ENCODE peak calls at places on chromosomes 2 and 18, in four cellular contexts. Q is ELR, C is PC-3, N is astrocyte. G is an unnamed sample.

GRCh38 chr2:47094519-47095155 is 60.5 kb downstream of the STPG4 start:
- DNase-seq in Q (no peak), C (no peak), N (peak; percentile 38), G (no peak)

GRCh38 chr2:215811409-215812355 is 201.7 kb downstream of the MREG start:
- DNase-seq in Q (no peak), C (no peak), N (no peak), G (no peak)

GRCh38 chr2:74739129-74739528 is 85.1 kb downstream of the SEMA4F start:
- DNase-seq in Q (peak; percentile 16), C (peak; percentile 68), N (no peak), G (no peak)

GRCh38 chr2:204470178-204470620 is 75.1 kb upstream of the PARD3B start:
- DNase-seq in Q (no peak), C (no peak), N (no peak), G (no peak)

GRCh38 chr2:48852938-48853337 is 97.4 kb upstream of the LHCGR start:
- DNase-seq in Q (peak; percentile 10), C (no peak), N (peak; percentile 95), G (no peak)

GRCh38 chr2:74559912-74560311 is 5.4 kb downstream of the DOK1 start:
- DNase-seq in Q (no peak), C (no peak), N (no peak), G (no peak)

GRCh38 chr18:36786686-36787085 is 42.1 kb downstream of the TPGS2 start:
- DNase-seq in Q (peak; percentile 52), C (no peak), N (peak; percentile 81), G (peak; percentile 68)

GRCh38 chr2:113075030-113075429 is 7.3 kb downstream of the IL1F10 start:
- DNase-seq in Q (no peak), C (no peak), N (no peak), G (no peak)

GRCh38 chr2:181077128-181077709 is 96.8 kb downstream of the UBE2E3 start:
- DNase-seq in Q (peak; percentile 72), C (peak; percentile 74), N (peak; percentile 42), G (peak; percentile 56)

GRCh38 chr18:7094432-7094831 is 23.2 kb downstream of the LAMA1 start:
- DNase-seq in Q (no peak), C (no peak), N (no peak), G (no peak)

GRCh38 chr2:126804347-126804746 is 94.3 kb upstream of the TEX51 start:
- DNase-seq in Q (no peak), C (no peak), N (no peak), G (no peak)

GRCh38 chr2:190344275-190344827 is 962 bp downstream of the INPP1 start:
- DNase-seq in Q (peak; percentile 57), C (peak; percentile 55), N (no peak), G (peak; percentile 55)

GRCh38 chr2:239778861-239779591 is 246.1 kb downstream of the NDUFA10 start:
- DNase-seq in Q (no peak), C (no peak), N (no peak), G (no peak)

GRCh38 chr2:102461188-102461587 is 11.8 kb upstream of the SLC9A4 start:
- DNase-seq in Q (no peak), C (no peak), N (no peak), G (no peak)

GRCh38 chr2:152548996-152549395 is 168.3 kb downstream of the PRPF40A start:
- DNase-seq in Q (no peak), C (no peak), N (peak; percentile 77), G (no peak)

GRCh38 chr2:8324164-8324848 is 357.6 kb upstream of the ID2 start:
- DNase-seq in Q (no peak), C (no peak), N (no peak), G (no peak)

GRCh38 chr2:232875256-232876070 is 5.4 kb downstream of the SNORC start:
- DNase-seq in Q (no peak), C (peak; percentile 30), N (no peak), G (no peak)

GRCh38 chr2:157124731-157125130 is 132.8 kb upstream of the GALNT5 start:
- DNase-seq in Q (no peak), C (no peak), N (no peak), G (no peak)

GRCh38 chr2:130896813-130897212 is 60.1 kb downstream of the ARHGEF4 start:
- DNase-seq in Q (no peak), C (no peak), N (no peak), G (no peak)

GRCh38 chr18:2402084-2402483 is 169.2 kb downstream of the METTL4 start:
- DNase-seq in Q (peak; percentile 10), C (no peak), N (peak; percentile 87), G (no peak)

GRCh38 chr2:94874277-94874997 is 3.2 kb downstream of the TEKT4 start:
- DNase-seq in Q (peak; percentile 62), C (peak; percentile 80), N (no peak), G (peak; percentile 33)

GRCh38 chr2:205161156-205161555 is 521.1 kb upstream of the NRP2 start:
- DNase-seq in Q (no peak), C (no peak), N (peak; percentile 11), G (peak; percentile 27)

GRCh38 chr18:56431551-56431950 is 206.8 kb downstream of the TXNL1 start:
- DNase-seq in Q (no peak), C (peak; percentile 96), N (peak; percentile 48), G (peak; percentile 64)

GRCh38 chr2:77387324-77387723 is 134.9 kb downstream of the LRRTM4 start:
- DNase-seq in Q (no peak), C (no peak), N (no peak), G (no peak)

GRCh38 chr18:51021226-51021965 is 8.6 kb upstream of the SMAD4 start:
- DNase-seq in Q (no peak), C (no peak), N (no peak), G (no peak)